ENCODE peak calls at places on chromosomes 12 and 14, in eight cellular contexts. M is colonic mucosa; N is omental fat pad; O is dermis blood vessel endothelial cell; E is effector memory CD8-positive, alpha-beta T cell; Q is SK-MEL-5; L is NCI-H1105 treated with DMSO at 0.1 percent for 48 hours; C is RKO. Y is an unnamed sample.

GRCh38 chr12:119869720-119870119 is 7.4 kb downstream of the CIT start:
- DNase-seq in M (no peak), N (no peak), O (peak), E (no peak), Q (peak), L (no peak), C (peak), Y (peak)

GRCh38 chr14:71363961-71364360 is 456.7 kb downstream of the PCNX1 start:
- DNase-seq in M (no peak), N (no peak), O (no peak), E (no peak), Q (no peak), L (no peak), C (no peak), Y (no peak)

GRCh38 chr12:5166976-5167375 is 123.3 kb downstream of the KCNA5 start:
- DNase-seq in M (no peak), N (no peak), O (peak), E (no peak), Q (peak), L (no peak), C (no peak), Y (no peak)

GRCh38 chr12:69846976-69847375 is 21.9 kb downstream of the MYRFL start:
- DNase-seq in M (no peak), N (no peak), O (no peak), E (no peak), Q (no peak), L (no peak), C (no peak), Y (no peak)

GRCh38 chr14:62674833-62675232 is 370.4 kb downstream of the KCNH5 start:
- DNase-seq in M (no peak), N (no peak), O (no peak), E (no peak), Q (no peak), L (peak), C (no peak), Y (no peak)

GRCh38 chr12:131850856-131851559 is 22.8 kb downstream of the MMP17 start:
- DNase-seq in M (no peak), N (no peak), O (peak), E (no peak), Q (no peak), L (no peak), C (peak), Y (peak)

GRCh38 chr14:50605776-50606175 is 45.8 kb downstream of the ATL1 start:
- DNase-seq in M (no peak), N (no peak), O (peak), E (no peak), Q (no peak), L (no peak), C (no peak), Y (no peak)

GRCh38 chr12:4086481-4086880 is 187.1 kb upstream of the CCND2 start:
- DNase-seq in M (no peak), N (no peak), O (no peak), E (no peak), Q (no peak), L (no peak), C (no peak), Y (no peak)

GRCh38 chr14:96614528-96614927 is 112.3 kb downstream of the PAPOLA start:
- DNase-seq in M (no peak), N (no peak), O (no peak), E (no peak), Q (no peak), L (no peak), C (no peak), Y (no peak)

GRCh38 chr12:68587448-68587873 is 23.2 kb upstream of the RAP1B start:
- DNase-seq in M (no peak), N (no peak), O (no peak), E (peak), Q (no peak), L (no peak), C (no peak), Y (no peak)

GRCh38 chr14:101823081-101823480 is 61.6 kb downstream of the PPP2R5C start:
- DNase-seq in M (no peak), N (no peak), O (no peak), E (peak), Q (no peak), L (no peak), C (no peak), Y (no peak)

GRCh38 chr14:65153101-65153500 is 50.8 kb upstream of the MAX start:
- DNase-seq in M (peak), N (no peak), O (no peak), E (no peak), Q (no peak), L (no peak), C (no peak), Y (no peak)

GRCh38 chr12:6827437-6827894 is 741 bp upstream of the P3H3 start:
- DNase-seq in M (peak), N (peak), O (peak), E (no peak), Q (peak), L (peak), C (peak), Y (peak)

GRCh38 chr12:32312049-32312670 is 87.2 kb upstream of the FGD4 start:
- DNase-seq in M (no peak), N (no peak), O (peak), E (peak), Q (peak), L (peak), C (peak), Y (no peak)

GRCh38 chr14:23153891-23154796 is 29.3 kb downstream of the SLC7A8 start:
- DNase-seq in M (peak), N (peak), O (no peak), E (no peak), Q (peak), L (no peak), C (no peak), Y (peak)

GRCh38 chr14:42192659-42193425 is 586.2 kb downstream of the LRFN5 start:
- DNase-seq in M (no peak), N (no peak), O (peak), E (no peak), Q (peak), L (peak), C (peak), Y (no peak)

GRCh38 chr12:109544955-109545531 is 28.3 kb downstream of the MMAB start:
- DNase-seq in M (no peak), N (no peak), O (peak), E (peak), Q (no peak), L (no peak), C (no peak), Y (no peak)

GRCh38 chr12:46154221-46154975 is 114.4 kb downstream of the SLC38A1 start:
- DNase-seq in M (no peak), N (no peak), O (peak), E (no peak), Q (no peak), L (no peak), C (peak), Y (no peak)

GRCh38 chr14:71021347-71022014 is 114.2 kb downstream of the PCNX1 start:
- DNase-seq in M (no peak), N (no peak), O (peak), E (no peak), Q (no peak), L (no peak), C (peak), Y (no peak)

GRCh38 chr12:48247181-48247966 is 44.3 kb upstream of the OR10AD1 start:
- DNase-seq in M (no peak), N (no peak), O (no peak), E (no peak), Q (no peak), L (no peak), C (no peak), Y (no peak)

GRCh38 chr12:130513572-130513971 is 175.9 kb downstream of the PIWIL1 start:
- DNase-seq in M (no peak), N (no peak), O (no peak), E (no peak), Q (no peak), L (no peak), C (no peak), Y (no peak)

GRCh38 chr14:91290986-91291385 is 46.5 kb upstream of the GPR68 start:
- DNase-seq in M (no peak), N (no peak), O (no peak), E (no peak), Q (no peak), L (no peak), C (no peak), Y (no peak)

GRCh38 chr14:34137001-34137400 is 186.1 kb upstream of the EGLN3 start:
- DNase-seq in M (no peak), N (no peak), O (no peak), E (no peak), Q (no peak), L (peak), C (no peak), Y (no peak)

GRCh38 chr12:53751336-53752191 is at the start of gene CISTR:
- DNase-seq in M (no peak), N (no peak), O (no peak), E (peak), Q (no peak), L (peak), C (no peak), Y (no peak)

GRCh38 chr14:99612737-99613330 is 8.8 kb upstream of the CCDC85C start:
- DNase-seq in M (no peak), N (no peak), O (no peak), E (no peak), Q (no peak), L (peak), C (no peak), Y (no peak)

GRCh38 chr12:101968770-101969169 is 91.4 kb downstream of the DRAM1 start:
- DNase-seq in M (no peak), N (no peak), O (no peak), E (no peak), Q (no peak), L (no peak), C (peak), Y (no peak)

GRCh38 chr12:123115409-123116111 is 35.3 kb downstream of the PITPNM2 start:
- DNase-seq in M (no peak), N (no peak), O (no peak), E (no peak), Q (no peak), L (no peak), C (peak), Y (no peak)

GRCh38 chr12:34604631-34605509 is 582.6 kb downstream of the ALG10 start:
- DNase-seq in M (no peak), N (no peak), O (no peak), E (no peak), Q (no peak), L (no peak), C (no peak), Y (peak)

GRCh38 chr12:111209779-111210178 is 159.1 kb downstream of the PHETA1 start:
- DNase-seq in M (no peak), N (no peak), O (no peak), E (no peak), Q (no peak), L (peak), C (no peak), Y (no peak)

GRCh38 chr14:22460461-22461195 is 128.4 kb downstream of the DAD1 start:
- DNase-seq in M (no peak), N (no peak), O (no peak), E (no peak), Q (no peak), L (no peak), C (no peak), Y (no peak)

GRCh38 chr12:102629262-102629888 is 149.0 kb upstream of the IGF1 start:
- DNase-seq in M (no peak), N (no peak), O (no peak), E (no peak), Q (no peak), L (no peak), C (no peak), Y (no peak)

GRCh38 chr12:115451785-115452736 is 768.1 kb upstream of the TBX3 start:
- DNase-seq in M (peak), N (no peak), O (peak), E (no peak), Q (no peak), L (peak), C (no peak), Y (no peak)

GRCh38 chr12:104328790-104329189 is 25.3 kb downstream of the EID3 start:
- DNase-seq in M (no peak), N (no peak), O (no peak), E (no peak), Q (no peak), L (no peak), C (no peak), Y (no peak)

GRCh38 chr14:59630281-59630963 is 53.8 kb upstream of the CCDC175 start:
- DNase-seq in M (no peak), N (no peak), O (peak), E (no peak), Q (no peak), L (peak), C (no peak), Y (no peak)

GRCh38 chr12:45439039-45439438 is 223.1 kb downstream of the ANO6 start:
- DNase-seq in M (no peak), N (no peak), O (no peak), E (no peak), Q (no peak), L (no peak), C (peak), Y (no peak)

GRCh38 chr14:27075503-27075902 is 477.7 kb upstream of the NOVA1 start:
- DNase-seq in M (no peak), N (no peak), O (no peak), E (no peak), Q (no peak), L (no peak), C (no peak), Y (no peak)